ENCODE peak calls at places on chromosomes 12 and 14, in five cellular contexts. One of them, this sample, is unnamed.

GRCh38 chr14:67577181-67577580 is 22.9 kb downstream of the PIGH start:
- DNase-seq in psoas muscle: no peak
- DNase-seq in Peyer's patch: no peak
- DNase-seq in A549: no peak
- DNase-seq in astrocyte of the spinal cord: no peak
- DNase-seq in this sample: no peak

GRCh38 chr12:89060133-89060532 is 292.2 kb downstream of the DUSP6 start:
- DNase-seq in psoas muscle: no peak
- DNase-seq in Peyer's patch: no peak
- DNase-seq in A549: no peak
- DNase-seq in astrocyte of the spinal cord: peak; percentile 54
- DNase-seq in this sample: no peak

GRCh38 chr14:104676694-104677505 is 12.5 kb upstream of the INF2 start:
- DNase-seq in psoas muscle: peak; percentile 62
- DNase-seq in Peyer's patch: peak; percentile 50
- DNase-seq in A549: no peak
- DNase-seq in astrocyte of the spinal cord: no peak
- DNase-seq in this sample: no peak

GRCh38 chr14:22545842-22546721 is 42.9 kb downstream of the DAD1 start:
- DNase-seq in psoas muscle: no peak
- DNase-seq in Peyer's patch: no peak
- DNase-seq in A549: no peak
- DNase-seq in astrocyte of the spinal cord: peak; percentile 91
- DNase-seq in this sample: peak; percentile 51

GRCh38 chr14:22885975-22886374 is 3.0 kb downstream of the REM2 start:
- DNase-seq in psoas muscle: peak; percentile 57
- DNase-seq in Peyer's patch: no peak
- DNase-seq in A549: no peak
- DNase-seq in astrocyte of the spinal cord: no peak
- DNase-seq in this sample: no peak

GRCh38 chr12:100716949-100717732 is 77.4 kb upstream of the ANO4 start:
- DNase-seq in psoas muscle: no peak
- DNase-seq in Peyer's patch: no peak
- DNase-seq in A549: peak; percentile 28
- DNase-seq in astrocyte of the spinal cord: peak; percentile 7
- DNase-seq in this sample: peak; percentile 46

GRCh38 chr14:74846968-74847549 is 28.9 kb downstream of the PROX2 start:
- DNase-seq in psoas muscle: no peak
- DNase-seq in Peyer's patch: no peak
- DNase-seq in A549: no peak
- DNase-seq in astrocyte of the spinal cord: peak; percentile 62
- DNase-seq in this sample: peak; percentile 40

GRCh38 chr12:10012630-10013330 is 2.4 kb downstream of the CLEC12B start:
- DNase-seq in psoas muscle: no peak
- DNase-seq in Peyer's patch: no peak
- DNase-seq in A549: no peak
- DNase-seq in astrocyte of the spinal cord: no peak
- DNase-seq in this sample: no peak

GRCh38 chr12:104121001-104121400 is 17.0 kb downstream of the NFYB start:
- DNase-seq in psoas muscle: no peak
- DNase-seq in Peyer's patch: no peak
- DNase-seq in A549: peak; percentile 36
- DNase-seq in astrocyte of the spinal cord: peak; percentile 22
- DNase-seq in this sample: peak; percentile 39

GRCh38 chr12:2265461-2266167 is 212.8 kb downstream of the CACNA1C start:
- DNase-seq in psoas muscle: no peak
- DNase-seq in Peyer's patch: no peak
- DNase-seq in A549: no peak
- DNase-seq in astrocyte of the spinal cord: peak; percentile 77
- DNase-seq in this sample: no peak

GRCh38 chr12:108806350-108806749 is 51.0 kb downstream of the SSH1 start:
- DNase-seq in psoas muscle: no peak
- DNase-seq in Peyer's patch: no peak
- DNase-seq in A549: no peak
- DNase-seq in astrocyte of the spinal cord: no peak
- DNase-seq in this sample: no peak

GRCh38 chr14:70955543-70956480 is 48.6 kb downstream of the PCNX1 start:
- DNase-seq in psoas muscle: no peak
- DNase-seq in Peyer's patch: peak; percentile 27
- DNase-seq in A549: no peak
- DNase-seq in astrocyte of the spinal cord: peak; percentile 22
- DNase-seq in this sample: peak; percentile 34

GRCh38 chr14:82657186-82657675 is 1123.6 kb upstream of the SEL1L start:
- DNase-seq in psoas muscle: no peak
- DNase-seq in Peyer's patch: no peak
- DNase-seq in A549: no peak
- DNase-seq in astrocyte of the spinal cord: no peak
- DNase-seq in this sample: peak; percentile 65

GRCh38 chr14:75307700-75308379 is 29.2 kb downstream of the FOS start:
- DNase-seq in psoas muscle: peak; percentile 92
- DNase-seq in Peyer's patch: peak; percentile 73
- DNase-seq in A549: peak; percentile 64
- DNase-seq in astrocyte of the spinal cord: peak; percentile 80
- DNase-seq in this sample: peak; percentile 84

GRCh38 chr14:103897075-103897947 is 30.9 kb upstream of the TDRD9 start:
- DNase-seq in psoas muscle: no peak
- DNase-seq in Peyer's patch: no peak
- DNase-seq in A549: no peak
- DNase-seq in astrocyte of the spinal cord: no peak
- DNase-seq in this sample: no peak

GRCh38 chr12:52033506-52034258 is 17.6 kb upstream of the NR4A1 start:
- DNase-seq in psoas muscle: no peak
- DNase-seq in Peyer's patch: no peak
- DNase-seq in A549: no peak
- DNase-seq in astrocyte of the spinal cord: no peak
- DNase-seq in this sample: no peak

GRCh38 chr12:52036587-52037171 is 14.6 kb upstream of the NR4A1 start:
- DNase-seq in psoas muscle: peak; percentile 95
- DNase-seq in Peyer's patch: peak; percentile 87
- DNase-seq in A549: peak; percentile 67
- DNase-seq in astrocyte of the spinal cord: peak; percentile 87
- DNase-seq in this sample: peak; percentile 77

GRCh38 chr12:52038447-52038846 is 12.8 kb upstream of the NR4A1 start:
- DNase-seq in psoas muscle: no peak
- DNase-seq in Peyer's patch: no peak
- DNase-seq in A549: no peak
- DNase-seq in astrocyte of the spinal cord: peak; percentile 24
- DNase-seq in this sample: no peak

GRCh38 chr12:52035926-52036325 is 15.3 kb upstream of the NR4A1 start:
- DNase-seq in psoas muscle: no peak
- DNase-seq in Peyer's patch: no peak
- DNase-seq in A549: no peak
- DNase-seq in astrocyte of the spinal cord: no peak
- DNase-seq in this sample: no peak

DNA sequence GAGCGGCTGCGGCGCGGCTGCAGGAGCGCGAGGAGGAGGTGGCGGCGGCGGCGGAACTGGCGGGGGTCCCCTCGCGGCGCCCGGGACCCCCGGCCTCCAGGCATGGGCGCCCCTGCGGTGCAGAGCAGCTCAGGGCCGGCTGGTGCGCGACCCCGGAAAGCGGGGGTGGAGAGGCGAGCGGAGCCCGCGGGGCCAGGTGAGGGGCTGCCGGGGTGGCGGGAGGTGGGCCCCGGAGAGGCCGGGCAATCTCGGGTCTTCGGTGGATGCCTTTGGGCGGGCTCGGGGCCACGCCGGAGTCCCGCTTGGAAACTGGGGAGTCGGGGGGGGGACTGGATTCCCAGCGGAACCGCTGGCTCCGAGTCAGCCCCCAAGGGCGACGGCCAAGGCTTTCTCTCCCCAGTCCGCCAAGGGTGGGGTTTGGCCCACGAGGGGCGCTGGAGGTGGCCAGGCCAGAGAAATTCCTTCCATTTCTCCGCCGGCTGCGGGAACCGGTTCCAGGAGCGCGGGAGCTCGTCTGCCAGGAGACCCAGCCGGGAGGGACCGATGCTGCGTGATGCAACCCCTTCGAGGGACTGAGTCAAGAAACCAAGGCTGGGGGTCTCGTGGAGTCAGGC is 13.9 kb upstream of the NR4A1 start:
- DNase-seq in psoas muscle: peak; percentile 84
- DNase-seq in Peyer's patch: no peak
- DNase-seq in A549: no peak
- DNase-seq in astrocyte of the spinal cord: peak; percentile 49
- DNase-seq in this sample: peak; percentile 20
- TF ChIP-seq CTCF in psoas muscle: no peak
- TF ChIP-seq CTCF in Peyer's patch: no peak
- TF ChIP-seq CTCF in A549: no peak
- TF ChIP-seq CTCF in astrocyte of the spinal cord: no peak
- TF ChIP-seq CTCF in this sample: no peak

GRCh38 chr14:59482471-59483331 is 1.5 kb downstream of the L3HYPDH start:
- DNase-seq in psoas muscle: no peak
- DNase-seq in Peyer's patch: no peak
- DNase-seq in A549: peak; percentile 56
- DNase-seq in astrocyte of the spinal cord: peak; percentile 88
- DNase-seq in this sample: peak; percentile 93

GRCh38 chr14:59483819-59484610 is at the start of the genes JKAMP and L3HYPDH:
- DNase-seq in psoas muscle: peak; percentile 99
- DNase-seq in Peyer's patch: peak; percentile 99
- DNase-seq in A549: peak; percentile 83
- DNase-seq in astrocyte of the spinal cord: peak; percentile 97
- DNase-seq in this sample: peak; percentile 96

GRCh38 chr14:59483360-59483759 is 848 bp downstream of the L3HYPDH start:
- DNase-seq in psoas muscle: no peak
- DNase-seq in Peyer's patch: no peak
- DNase-seq in A549: peak; percentile 25
- DNase-seq in astrocyte of the spinal cord: peak; percentile 77
- DNase-seq in this sample: peak; percentile 52

GRCh38 chr14:59482120-59482434 is 2.1 kb downstream of the L3HYPDH start:
- DNase-seq in psoas muscle: no peak
- DNase-seq in Peyer's patch: no peak
- DNase-seq in A549: peak; percentile 18
- DNase-seq in astrocyte of the spinal cord: no peak
- DNase-seq in this sample: no peak

DNA sequence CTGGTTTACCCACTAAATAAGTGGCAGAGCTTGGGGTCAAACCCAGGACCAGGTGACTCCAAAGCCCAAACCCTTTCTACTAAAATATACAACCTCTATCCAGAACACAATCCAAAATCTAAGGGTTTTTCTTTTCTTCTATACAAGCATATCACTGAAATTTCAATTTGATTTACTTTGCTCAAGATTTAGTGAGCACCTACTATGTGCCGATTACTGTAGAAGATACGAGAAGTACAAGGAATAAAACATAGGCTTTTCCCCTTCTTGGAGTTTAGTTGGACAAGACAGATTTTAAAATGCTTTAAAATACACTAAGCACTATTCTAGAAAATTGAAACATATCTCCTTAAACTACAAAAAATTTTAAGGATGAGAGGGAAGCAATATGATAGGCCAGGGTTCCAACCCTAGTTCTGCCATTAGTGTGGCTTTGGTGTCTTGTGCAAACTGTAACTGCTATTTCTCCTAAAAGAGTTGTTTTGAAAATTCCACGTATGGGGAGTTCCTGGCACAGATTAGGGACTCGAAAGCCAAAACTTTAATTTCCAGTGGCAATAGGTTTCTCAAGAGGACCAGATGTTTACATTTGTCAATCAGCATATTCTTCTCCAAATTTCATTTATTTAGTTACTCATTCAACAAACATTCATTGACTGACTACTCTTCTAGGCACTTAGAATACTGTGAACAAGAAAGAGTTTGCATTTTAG is 2.6 kb downstream of the L3HYPDH start:
- DNase-seq in psoas muscle: no peak
- DNase-seq in Peyer's patch: no peak
- DNase-seq in A549: no peak
- DNase-seq in astrocyte of the spinal cord: peak; percentile 26
- DNase-seq in this sample: peak; percentile 49
- H3K4me3 ChIP-seq in psoas muscle: peak overlapping the region; percentile 93
- H3K4me3 ChIP-seq in Peyer's patch: no peak overlapping the region
- H3K4me3 ChIP-seq in A549: peak overlapping the region; percentile 82
- H3K4me3 ChIP-seq in astrocyte of the spinal cord: peak overlapping the region; percentile 88
- H3K4me3 ChIP-seq in this sample: no peak overlapping the region

DNA sequence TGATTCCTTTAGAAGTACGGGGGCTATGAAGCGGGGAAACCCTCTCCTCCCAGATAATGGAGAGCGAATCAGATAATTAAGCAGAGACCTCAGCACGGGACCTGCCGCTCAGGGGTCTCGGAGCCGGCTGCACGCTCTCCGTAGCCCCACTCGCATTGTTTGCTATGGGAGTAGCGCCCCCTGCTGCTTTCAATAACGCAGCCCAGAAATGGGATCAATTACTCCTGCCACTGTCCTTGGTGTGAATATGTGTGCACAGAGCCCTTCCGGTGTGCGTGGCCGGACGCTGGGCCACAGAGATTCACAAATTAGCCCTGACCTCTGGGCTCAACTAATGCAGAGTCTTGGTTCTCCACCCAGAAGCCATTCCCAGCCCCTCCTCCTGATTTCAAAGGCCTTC is 76.4 kb upstream of the TMEM132C start:
- DNase-seq in psoas muscle: no peak
- DNase-seq in Peyer's patch: no peak
- DNase-seq in A549: no peak
- DNase-seq in astrocyte of the spinal cord: no peak
- DNase-seq in this sample: no peak
- TF ChIP-seq CTCF in psoas muscle: no peak
- TF ChIP-seq CTCF in Peyer's patch: no peak
- TF ChIP-seq CTCF in A549: no peak
- TF ChIP-seq CTCF in astrocyte of the spinal cord: no peak
- TF ChIP-seq CTCF in this sample: no peak

GRCh38 chr14:61109288-61109687 is 128.2 kb downstream of the SLC38A6 start:
- DNase-seq in psoas muscle: peak; percentile 71
- DNase-seq in Peyer's patch: no peak
- DNase-seq in A549: no peak
- DNase-seq in astrocyte of the spinal cord: no peak
- DNase-seq in this sample: no peak

GRCh38 chr14:61111145-61112130 is 130.4 kb downstream of the SLC38A6 start:
- DNase-seq in psoas muscle: no peak
- DNase-seq in Peyer's patch: no peak
- DNase-seq in A549: no peak
- DNase-seq in astrocyte of the spinal cord: peak; percentile 74
- DNase-seq in this sample: no peak

GRCh38 chr14:61108742-61109141 is 127.7 kb downstream of the SLC38A6 start:
- DNase-seq in psoas muscle: no peak
- DNase-seq in Peyer's patch: no peak
- DNase-seq in A549: no peak
- DNase-seq in astrocyte of the spinal cord: no peak
- DNase-seq in this sample: no peak

GRCh38 chr14:61112506-61112905 is 131.5 kb downstream of the SLC38A6 start:
- DNase-seq in psoas muscle: no peak
- DNase-seq in Peyer's patch: no peak
- DNase-seq in A549: no peak
- DNase-seq in astrocyte of the spinal cord: no peak
- DNase-seq in this sample: no peak

DNA sequence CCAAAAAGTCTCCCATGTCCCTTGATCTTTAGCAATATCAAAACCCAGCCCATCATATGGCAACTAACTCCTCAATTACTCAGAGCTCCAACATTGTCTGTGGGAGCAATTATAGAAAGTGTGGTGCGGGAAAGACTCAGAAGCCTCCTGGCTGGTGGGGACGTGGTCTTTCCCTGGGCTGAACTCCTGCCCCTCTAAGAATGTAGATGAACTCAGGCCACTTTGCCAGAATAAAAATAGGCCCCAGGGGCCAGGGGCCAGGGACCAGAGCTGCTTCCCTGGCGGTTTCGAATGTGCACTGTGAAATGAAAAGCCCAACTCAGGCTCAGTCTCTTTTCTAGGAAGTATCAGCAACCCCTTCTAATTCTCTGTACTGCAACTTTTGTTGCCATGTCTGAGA is 129.6 kb downstream of the SLC38A6 start:
- DNase-seq in psoas muscle: no peak
- DNase-seq in Peyer's patch: no peak
- DNase-seq in A549: no peak
- DNase-seq in astrocyte of the spinal cord: no peak
- DNase-seq in this sample: no peak
- H3K4me3 ChIP-seq in psoas muscle: peak overlapping the region; percentile 23
- H3K4me3 ChIP-seq in Peyer's patch: no peak overlapping the region
- H3K4me3 ChIP-seq in A549: no peak overlapping the region
- H3K4me3 ChIP-seq in astrocyte of the spinal cord: no peak overlapping the region
- H3K4me3 ChIP-seq in this sample: no peak overlapping the region

GRCh38 chr12:132672116-132672515 is 15.0 kb downstream of the POLE start:
- DNase-seq in psoas muscle: no peak
- DNase-seq in Peyer's patch: no peak
- DNase-seq in A549: no peak
- DNase-seq in astrocyte of the spinal cord: no peak
- DNase-seq in this sample: no peak
- TF ChIP-seq CTCF in psoas muscle: no peak
- TF ChIP-seq CTCF in Peyer's patch: no peak
- TF ChIP-seq CTCF in A549: no peak
- TF ChIP-seq CTCF in astrocyte of the spinal cord: no peak
- TF ChIP-seq CTCF in this sample: no peak